ENCODE peak calls at places on chromosomes 16 and 17, in five cellular contexts. J is body of pancreas; Q is H1; U is cardiac fibroblast; I is CD8-positive, alpha-beta T cell. Y is an unnamed sample.

GRCh38 chr16:5017678-5017969 is 16.1 kb downstream of the NAGPA start:
- DNase-seq in Q (no peak), J (no peak), U (no peak), I (no peak), Y (no peak)

GRCh38 chr16:85326113-85326793 is 214.0 kb upstream of the CIBAR2 start:
- DNase-seq in U (peak), J (no peak), I (no peak), Q (no peak), Y (no peak)

GRCh38 chr17:63786117-63786516 is 12.1 kb downstream of the DDX42 start:
- DNase-seq in J (no peak), U (no peak), Q (no peak), I (no peak), Y (no peak)

GRCh38 chr16:64823676-64824075 is 298.2 kb downstream of the CDH11 start:
- DNase-seq in I (no peak), Q (no peak), U (no peak), J (no peak), Y (no peak)

GRCh38 chr16:88718178-88718577 is 11.9 kb downstream of the CTU2 start:
- DNase-seq in U (no peak), I (no peak), J (no peak), Q (no peak), Y (no peak)

GRCh38 chr17:80265205-80266068 is 4.8 kb downstream of the RNF213 start:
- DNase-seq in I (peak), J (no peak), Q (no peak), U (no peak), Y (no peak)

GRCh38 chr16:22915003-22915402 is 101.0 kb downstream of the HS3ST2 start:
- DNase-seq in J (no peak), Q (no peak), I (no peak), U (no peak), Y (no peak)

GRCh38 chr16:87828071-87828971 is 41.0 kb downstream of the SLC7A5 start:
- DNase-seq in Q (no peak), U (no peak), J (peak), I (no peak), Y (no peak)

GRCh38 chr17:72090108-72090507 is 30.7 kb upstream of the SOX9 start:
- DNase-seq in Q (no peak), U (peak), I (no peak), J (no peak), Y (no peak)

GRCh38 chr17:65143899-65144590 is 6.9 kb downstream of the RGS9 start:
- DNase-seq in Q (no peak), I (no peak), J (no peak), U (no peak), Y (no peak)

GRCh38 chr16:81502396-81503060 is 57.9 kb downstream of the CMIP start:
- DNase-seq in I (no peak), J (no peak), Q (no peak), U (no peak), Y (peak)

GRCh38 chr17:38454528-38454927 is 26.3 kb downstream of the ARHGAP23 start:
- DNase-seq in U (peak), I (no peak), J (peak), Q (no peak), Y (peak)

GRCh38 chr16:49857423-49858181 is 1.7 kb upstream of the ZNF423 start:
- DNase-seq in U (peak), Q (peak), I (no peak), J (peak), Y (peak)

GRCh38 chr17:50599606-50600005 is 35.1 kb upstream of the ABCC3 start:
- DNase-seq in I (no peak), U (no peak), Q (no peak), J (no peak), Y (no peak)

GRCh38 chr16:29926675-29927522 is 873 bp upstream of the KCTD13 start:
- DNase-seq in Q (peak), J (peak), I (no peak), U (no peak), Y (peak)

GRCh38 chr17:2070241-2071023 is 15.5 kb downstream of the HIC1 start:
- DNase-seq in U (no peak), Q (no peak), J (peak), I (no peak), Y (peak)

GRCh38 chr16:84226026-84226425 is 13.8 kb downstream of the KCNG4 start:
- DNase-seq in J (no peak), U (no peak), I (no peak), Q (no peak), Y (no peak)

GRCh38 chr17:58247511-58248363 is 9.4 kb downstream of the LPO start:
- DNase-seq in J (no peak), U (no peak), I (no peak), Q (no peak), Y (no peak)

GRCh38 chr17:58246104-58246740 is 7.8 kb downstream of the LPO start:
- DNase-seq in J (no peak), Q (no peak), U (no peak), I (no peak), Y (no peak)

GRCh38 chr17:58249270-58250133 is 11.1 kb downstream of the LPO start:
- DNase-seq in I (peak), Q (peak), J (peak), U (peak), Y (peak)

GRCh38 chr17:58250344-58251011 is 12.1 kb downstream of the LPO start:
- DNase-seq in Q (peak), I (no peak), U (no peak), J (no peak), Y (no peak)

DNA sequence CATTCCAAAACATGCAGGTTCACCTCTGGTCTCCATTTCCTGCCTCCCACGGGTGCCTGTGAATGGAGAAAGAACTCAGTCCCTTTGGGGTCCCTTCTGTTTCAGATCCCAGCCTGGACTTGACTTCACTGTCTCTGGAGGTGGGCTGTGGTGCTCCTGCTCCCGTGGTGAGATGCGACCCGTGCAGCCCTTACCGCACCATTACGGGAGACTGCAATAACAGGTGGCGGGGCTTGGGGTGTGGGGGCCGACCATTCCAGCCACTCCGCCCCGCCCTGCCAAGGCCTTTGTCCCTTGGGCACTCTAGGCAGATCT is 10.5 kb downstream of the LPO start:
- DNase-seq in I (no peak), Q (no peak), U (no peak), J (no peak), Y (no peak)
- H3K4me3 ChIP-seq in I (peak), Q (peak), U (peak), J (no peak), Y (no peak)

DNA sequence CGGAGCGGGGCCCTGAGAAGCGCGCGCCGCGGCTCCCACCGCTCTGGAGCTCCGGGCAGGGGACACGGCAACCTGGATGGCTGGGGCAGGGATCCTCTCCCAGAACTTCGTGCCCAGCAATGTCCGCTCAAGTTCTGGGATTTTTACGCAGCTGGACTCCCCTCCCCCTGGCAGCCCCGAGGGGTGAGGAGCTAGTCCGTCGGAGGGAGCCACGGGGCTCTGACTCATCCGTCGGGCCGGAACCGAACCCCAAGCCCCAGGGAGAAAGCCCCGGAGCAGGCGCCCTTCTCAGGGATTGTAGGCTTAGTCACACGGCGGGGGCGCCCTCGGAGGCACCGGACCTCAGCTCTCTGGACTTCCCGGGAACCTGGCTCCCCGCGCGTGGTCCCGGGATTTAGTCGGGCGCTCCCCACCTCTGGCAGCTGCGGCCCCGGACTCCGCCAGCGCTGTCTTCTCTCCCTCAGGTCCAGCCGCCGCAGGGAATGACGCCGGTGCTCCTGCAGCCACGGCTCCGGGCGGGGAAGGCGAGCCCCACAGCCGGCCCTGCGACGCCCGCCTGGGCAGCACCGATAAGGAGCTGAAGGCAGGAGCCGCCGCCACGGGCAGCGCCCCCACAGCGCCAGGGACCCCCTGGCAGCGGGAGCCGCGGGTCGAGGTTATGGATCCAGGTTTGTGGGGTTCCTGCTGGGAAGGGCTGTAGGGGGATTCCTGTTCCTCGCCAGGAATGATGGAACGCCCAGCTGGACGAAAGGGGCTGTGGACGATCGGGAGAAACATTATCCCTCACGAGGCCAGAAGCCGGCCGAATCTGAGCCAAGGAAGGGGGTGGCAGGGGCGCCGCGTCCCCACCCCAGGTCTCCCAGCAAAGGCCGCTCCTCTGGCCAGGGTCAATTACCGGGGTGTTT is 830 bp downstream of the SPHK1 start:
- DNase-seq in Q (peak), J (no peak), U (peak), I (peak), Y (peak)
- H3K4me3 ChIP-seq in Q (peak), J (no peak), U (peak), I (peak), Y (no peak)

DNA sequence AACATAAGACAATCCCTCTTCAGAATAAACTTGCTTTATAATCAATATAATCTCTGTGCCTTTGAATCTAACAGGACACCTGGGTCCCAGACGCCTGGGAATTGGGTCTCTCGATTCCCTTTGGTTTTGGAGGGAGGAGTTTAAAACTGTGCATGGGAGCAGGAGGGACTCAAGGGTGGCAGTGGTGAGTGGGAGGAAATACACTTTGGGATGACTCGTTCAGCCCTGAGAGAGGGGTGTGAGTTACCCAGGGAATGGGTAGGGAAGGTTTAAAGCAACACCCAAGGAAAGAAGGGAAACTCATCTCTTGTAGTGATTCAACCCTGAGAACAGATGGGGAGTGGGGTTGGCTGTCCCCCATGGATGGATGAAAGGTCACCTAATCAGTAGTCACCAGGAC is 1.6 kb downstream of the RANGRF start:
- DNase-seq in U (no peak), Q (no peak), J (no peak), I (no peak), Y (no peak)
- H3K4me3 ChIP-seq in U (no peak), Q (no peak), J (no peak), I (no peak), Y (no peak)

GRCh38 chr16:20939599-20939998 is 39.0 kb downstream of the LYRM1 start:
- DNase-seq in U (no peak), J (no peak), Q (no peak), I (no peak), Y (no peak)
- H3K4me3 ChIP-seq in U (no peak), J (no peak), Q (no peak), I (no peak), Y (no peak)

GRCh38 chr16:13039526-13039925 is 138.1 kb downstream of the SHISA9 start:
- DNase-seq in U (no peak), Q (no peak), I (no peak), J (no peak), Y (no peak)

GRCh38 chr16:13038591-13038990 is 137.2 kb downstream of the SHISA9 start:
- DNase-seq in U (no peak), J (no peak), I (no peak), Q (no peak), Y (no peak)

GRCh38 chr16:13041646-13042045 is 140.2 kb downstream of the SHISA9 start:
- DNase-seq in I (no peak), Q (no peak), U (no peak), J (no peak), Y (no peak)

GRCh38 chr16:13042291-13042690 is 140.9 kb downstream of the SHISA9 start:
- DNase-seq in U (no peak), J (no peak), Q (no peak), I (no peak), Y (no peak)

DNA sequence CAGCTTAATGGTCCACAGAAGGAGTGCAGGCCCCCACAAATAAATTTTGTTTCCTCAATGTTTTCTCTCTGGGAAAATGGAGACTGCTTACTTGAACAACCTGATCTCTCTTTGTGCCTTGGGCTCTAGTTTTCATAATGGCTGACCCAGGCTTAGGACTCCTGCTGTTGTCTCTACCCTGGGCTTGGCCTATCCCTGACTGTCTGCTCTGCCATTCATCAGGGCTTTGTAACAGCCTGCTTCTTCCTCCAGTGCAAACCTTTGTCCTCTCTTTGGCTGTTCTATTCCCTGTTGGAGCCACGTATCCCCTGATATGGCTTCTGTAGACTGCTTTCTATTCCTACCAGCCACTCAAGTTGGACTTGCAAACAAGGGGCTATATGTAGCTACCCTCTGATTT is 139.8 kb downstream of the SHISA9 start:
- DNase-seq in J (no peak), Q (no peak), U (no peak), I (no peak), Y (no peak)
- H3K4me3 ChIP-seq in J (no peak), Q (no peak), U (no peak), I (no peak), Y (no peak)

DNA sequence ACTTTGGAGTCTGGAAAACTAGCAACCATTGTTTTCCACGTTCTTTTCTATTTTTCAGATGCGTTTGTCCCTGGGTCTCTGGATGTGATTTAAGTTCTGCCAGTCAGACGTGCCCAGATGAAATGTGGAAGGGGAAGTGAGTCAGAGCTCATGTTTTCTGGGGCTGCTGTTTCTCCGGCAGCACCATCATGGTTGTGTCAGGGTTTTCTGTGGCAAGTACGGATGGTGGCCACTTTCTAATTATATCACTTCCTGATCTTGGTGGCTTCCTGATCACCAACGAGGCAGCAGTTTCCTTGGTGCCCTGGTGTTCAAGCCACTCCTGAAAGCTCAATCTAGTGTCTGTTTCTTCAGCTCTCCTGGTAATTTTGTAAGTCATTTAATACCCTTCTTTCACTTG is 31.4 kb upstream of the PMFBP1 start:
- DNase-seq in U (peak), I (no peak), Q (no peak), J (no peak), Y (peak)
- H3K4me3 ChIP-seq in U (no peak), I (no peak), Q (no peak), J (no peak), Y (no peak)

Y was measured in aorta.